ENCODE peak calls at places on chromosomes 3 and 15, in ten cellular contexts. One of them, this sample, is unnamed. For H3K4me1, the result is how much of the 10 kb centered on the place peaks cover.

GRCh38 chr3:12235691-12236090 is 53.2 kb upstream of the PPARG start:
- DNase-seq in neuronal stem cell: no peak
- DNase-seq in mesenchymal stem cell: peak
- DNase-seq in colonic mucosa: no peak
- DNase-seq in heart left ventricle: no peak
- DNase-seq in adrenal gland: no peak
- DNase-seq in mesendoderm: no peak
- DNase-seq in IMR-90: peak
- DNase-seq in spleen: no peak
- DNase-seq in psoas muscle: no peak
- DNase-seq in this sample: no peak

GRCh38 chr3:58034738-58035511 is 26.7 kb downstream of the FLNB start:
- DNase-seq in neuronal stem cell: no peak
- DNase-seq in mesenchymal stem cell: no peak
- DNase-seq in colonic mucosa: peak
- DNase-seq in heart left ventricle: no peak
- DNase-seq in adrenal gland: no peak
- DNase-seq in mesendoderm: peak
- DNase-seq in IMR-90: no peak
- DNase-seq in spleen: peak
- DNase-seq in psoas muscle: no peak
- DNase-seq in this sample: no peak

GRCh38 chr3:141402476-141403171 is 34.3 kb downstream of the ZBTB38 start:
- DNase-seq in neuronal stem cell: peak
- DNase-seq in mesenchymal stem cell: peak
- DNase-seq in colonic mucosa: peak
- DNase-seq in heart left ventricle: peak
- DNase-seq in adrenal gland: peak
- DNase-seq in mesendoderm: peak
- DNase-seq in IMR-90: peak
- DNase-seq in spleen: peak
- DNase-seq in psoas muscle: peak
- DNase-seq in this sample: no peak

GRCh38 chr15:39156636-39157255 is 424.1 kb upstream of the THBS1 start:
- DNase-seq in neuronal stem cell: no peak
- DNase-seq in mesenchymal stem cell: peak
- DNase-seq in colonic mucosa: no peak
- DNase-seq in heart left ventricle: peak
- DNase-seq in adrenal gland: peak
- DNase-seq in mesendoderm: no peak
- DNase-seq in IMR-90: no peak
- DNase-seq in spleen: no peak
- DNase-seq in psoas muscle: peak
- DNase-seq in this sample: no peak

GRCh38 chr15:22949074-22949547 is 31.1 kb downstream of the CYFIP1 start:
- DNase-seq in neuronal stem cell: peak
- DNase-seq in mesenchymal stem cell: peak
- DNase-seq in colonic mucosa: peak
- DNase-seq in heart left ventricle: peak
- DNase-seq in adrenal gland: peak
- DNase-seq in mesendoderm: peak
- DNase-seq in IMR-90: peak
- DNase-seq in spleen: peak
- DNase-seq in psoas muscle: peak
- DNase-seq in this sample: peak

GRCh38 chr15:57494575-57494974 is 97.1 kb upstream of the MYZAP start:
- DNase-seq in neuronal stem cell: no peak
- DNase-seq in mesenchymal stem cell: no peak
- DNase-seq in colonic mucosa: no peak
- DNase-seq in heart left ventricle: no peak
- DNase-seq in adrenal gland: no peak
- DNase-seq in mesendoderm: no peak
- DNase-seq in IMR-90: no peak
- DNase-seq in spleen: no peak
- DNase-seq in psoas muscle: no peak
- DNase-seq in this sample: no peak

GRCh38 chr3:151434151-151434890 is 26.5 kb downstream of the IGSF10 start:
- DNase-seq in neuronal stem cell: no peak
- DNase-seq in mesenchymal stem cell: peak
- DNase-seq in colonic mucosa: no peak
- DNase-seq in heart left ventricle: no peak
- DNase-seq in adrenal gland: no peak
- DNase-seq in mesendoderm: no peak
- DNase-seq in IMR-90: peak
- DNase-seq in spleen: no peak
- DNase-seq in psoas muscle: no peak
- DNase-seq in this sample: peak

GRCh38 chr15:26759991-26760390 is 12.9 kb downstream of the GABRB3 start:
- DNase-seq in neuronal stem cell: no peak
- DNase-seq in mesenchymal stem cell: no peak
- DNase-seq in colonic mucosa: no peak
- DNase-seq in heart left ventricle: no peak
- DNase-seq in adrenal gland: no peak
- DNase-seq in mesendoderm: no peak
- DNase-seq in IMR-90: no peak
- DNase-seq in spleen: no peak
- DNase-seq in psoas muscle: no peak
- DNase-seq in this sample: no peak

GRCh38 chr15:29596266-29596665 is 226.0 kb downstream of the TJP1 start:
- DNase-seq in neuronal stem cell: no peak
- DNase-seq in mesenchymal stem cell: peak
- DNase-seq in colonic mucosa: no peak
- DNase-seq in heart left ventricle: no peak
- DNase-seq in adrenal gland: no peak
- DNase-seq in mesendoderm: no peak
- DNase-seq in IMR-90: peak
- DNase-seq in spleen: no peak
- DNase-seq in psoas muscle: no peak
- DNase-seq in this sample: peak

GRCh38 chr3:54122046-54122801 is at the start of gene CACNA2D3:
- DNase-seq in neuronal stem cell: no peak
- DNase-seq in mesenchymal stem cell: no peak
- DNase-seq in colonic mucosa: peak
- DNase-seq in heart left ventricle: peak
- DNase-seq in adrenal gland: peak
- DNase-seq in mesendoderm: peak
- DNase-seq in IMR-90: no peak
- DNase-seq in spleen: no peak
- DNase-seq in psoas muscle: peak
- DNase-seq in this sample: no peak

GRCh38 chr15:52428297-52428696 is 100.4 kb downstream of the MYO5A start:
- DNase-seq in neuronal stem cell: no peak
- DNase-seq in mesenchymal stem cell: no peak
- DNase-seq in colonic mucosa: no peak
- DNase-seq in heart left ventricle: no peak
- DNase-seq in adrenal gland: no peak
- DNase-seq in mesendoderm: no peak
- DNase-seq in IMR-90: peak
- DNase-seq in spleen: no peak
- DNase-seq in psoas muscle: no peak
- DNase-seq in this sample: no peak

GRCh38 chr3:184563569-184563925 is 2.0 kb downstream of the EPHB3 start:
- DNase-seq in neuronal stem cell: no peak
- DNase-seq in mesenchymal stem cell: no peak
- DNase-seq in colonic mucosa: no peak
- DNase-seq in heart left ventricle: no peak
- DNase-seq in adrenal gland: no peak
- DNase-seq in mesendoderm: peak
- DNase-seq in IMR-90: no peak
- DNase-seq in spleen: no peak
- DNase-seq in psoas muscle: no peak
- DNase-seq in this sample: peak
- H3K4me1 ChIP-seq in neuronal stem cell: under half
- H3K4me1 ChIP-seq in mesenchymal stem cell: under half
- H3K4me1 ChIP-seq in colonic mucosa: under half
- H3K4me1 ChIP-seq in heart left ventricle: under half
- H3K4me1 ChIP-seq in adrenal gland: under half
- H3K4me1 ChIP-seq in mesendoderm: under half
- H3K4me1 ChIP-seq in IMR-90: under half
- H3K4me1 ChIP-seq in spleen: under half
- H3K4me1 ChIP-seq in psoas muscle: under half
- H3K4me1 ChIP-seq in this sample: under half

GRCh38 chr3:186361612-186362408 is at the start of gene DGKG:
- DNase-seq in neuronal stem cell: peak
- DNase-seq in mesenchymal stem cell: no peak
- DNase-seq in colonic mucosa: peak
- DNase-seq in heart left ventricle: peak
- DNase-seq in adrenal gland: peak
- DNase-seq in mesendoderm: no peak
- DNase-seq in IMR-90: no peak
- DNase-seq in spleen: peak
- DNase-seq in psoas muscle: peak
- DNase-seq in this sample: no peak
- H3K4me1 ChIP-seq in neuronal stem cell: under half
- H3K4me1 ChIP-seq in mesenchymal stem cell: under half
- H3K4me1 ChIP-seq in colonic mucosa: under half
- H3K4me1 ChIP-seq in heart left ventricle: under half
- H3K4me1 ChIP-seq in adrenal gland: under half
- H3K4me1 ChIP-seq in mesendoderm: under half
- H3K4me1 ChIP-seq in IMR-90: under half
- H3K4me1 ChIP-seq in spleen: half or more
- H3K4me1 ChIP-seq in psoas muscle: under half
- H3K4me1 ChIP-seq in this sample: under half

GRCh38 chr15:36399276-36399675 is 180.2 kb upstream of the CDIN1 start:
- DNase-seq in neuronal stem cell: no peak
- DNase-seq in mesenchymal stem cell: no peak
- DNase-seq in colonic mucosa: no peak
- DNase-seq in heart left ventricle: no peak
- DNase-seq in adrenal gland: no peak
- DNase-seq in mesendoderm: no peak
- DNase-seq in IMR-90: no peak
- DNase-seq in spleen: no peak
- DNase-seq in psoas muscle: no peak
- DNase-seq in this sample: no peak
- H3K4me1 ChIP-seq in neuronal stem cell: under half
- H3K4me1 ChIP-seq in mesenchymal stem cell: under half
- H3K4me1 ChIP-seq in colonic mucosa: under half
- H3K4me1 ChIP-seq in heart left ventricle: under half
- H3K4me1 ChIP-seq in adrenal gland: under half
- H3K4me1 ChIP-seq in mesendoderm: under half
- H3K4me1 ChIP-seq in IMR-90: under half
- H3K4me1 ChIP-seq in spleen: under half
- H3K4me1 ChIP-seq in psoas muscle: under half
- H3K4me1 ChIP-seq in this sample: under half

DNA sequence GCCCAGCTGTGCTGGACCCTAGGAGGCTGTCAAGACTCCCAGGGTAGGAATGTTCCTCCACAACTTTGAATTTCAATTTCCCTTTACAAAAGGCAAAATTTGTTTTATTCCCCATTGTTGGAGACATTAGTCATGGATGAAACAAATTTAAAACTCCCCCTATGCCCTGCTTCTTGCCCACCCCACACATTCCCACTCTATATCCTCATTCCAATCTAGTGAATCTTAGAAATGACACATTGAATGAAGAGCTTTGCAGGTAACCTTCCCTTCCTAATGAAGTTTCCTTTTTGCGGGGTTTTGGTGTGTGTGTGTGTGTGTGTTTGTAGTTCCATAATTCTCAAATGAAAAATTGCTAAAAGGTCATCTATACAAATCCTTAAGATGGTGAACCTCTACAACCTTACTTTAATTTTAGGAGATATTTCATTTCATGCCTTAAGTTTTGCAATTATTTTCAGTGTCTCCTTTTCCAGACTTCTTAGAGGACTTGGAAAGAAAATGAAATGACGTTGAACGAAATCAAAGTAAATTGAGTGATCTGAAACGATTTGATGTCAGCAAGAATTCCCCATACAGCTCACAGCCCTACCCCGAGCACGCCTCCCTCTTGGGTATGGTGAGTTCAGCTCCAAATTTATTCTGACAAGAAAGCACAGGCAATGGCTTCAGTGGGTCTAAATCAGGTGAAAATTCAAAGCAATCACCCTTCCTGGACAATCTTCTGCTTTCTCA is 72.4 kb downstream of the CCNL1 start:
- DNase-seq in neuronal stem cell: no peak
- DNase-seq in mesenchymal stem cell: no peak
- DNase-seq in colonic mucosa: no peak
- DNase-seq in heart left ventricle: no peak
- DNase-seq in adrenal gland: no peak
- DNase-seq in mesendoderm: no peak
- DNase-seq in IMR-90: no peak
- DNase-seq in spleen: no peak
- DNase-seq in psoas muscle: no peak
- DNase-seq in this sample: peak
- H3K4me1 ChIP-seq in neuronal stem cell: under half
- H3K4me1 ChIP-seq in mesenchymal stem cell: under half
- H3K4me1 ChIP-seq in colonic mucosa: under half
- H3K4me1 ChIP-seq in heart left ventricle: half or more
- H3K4me1 ChIP-seq in adrenal gland: under half
- H3K4me1 ChIP-seq in mesendoderm: under half
- H3K4me1 ChIP-seq in IMR-90: under half
- H3K4me1 ChIP-seq in spleen: half or more
- H3K4me1 ChIP-seq in psoas muscle: under half
- H3K4me1 ChIP-seq in this sample: under half

GRCh38 chr15:68634531-68634930 is 55.7 kb downstream of the CORO2B start:
- DNase-seq in neuronal stem cell: no peak
- DNase-seq in mesenchymal stem cell: no peak
- DNase-seq in colonic mucosa: no peak
- DNase-seq in heart left ventricle: no peak
- DNase-seq in adrenal gland: no peak
- DNase-seq in mesendoderm: no peak
- DNase-seq in IMR-90: no peak
- DNase-seq in spleen: peak
- DNase-seq in psoas muscle: no peak
- DNase-seq in this sample: no peak

GRCh38 chr15:68634122-68634482 is 55.3 kb downstream of the CORO2B start:
- DNase-seq in neuronal stem cell: no peak
- DNase-seq in mesenchymal stem cell: no peak
- DNase-seq in colonic mucosa: no peak
- DNase-seq in heart left ventricle: no peak
- DNase-seq in adrenal gland: no peak
- DNase-seq in mesendoderm: no peak
- DNase-seq in IMR-90: no peak
- DNase-seq in spleen: no peak
- DNase-seq in psoas muscle: no peak
- DNase-seq in this sample: no peak

GRCh38 chr15:68635142-68635541 is 56.3 kb downstream of the CORO2B start:
- DNase-seq in neuronal stem cell: no peak
- DNase-seq in mesenchymal stem cell: no peak
- DNase-seq in colonic mucosa: no peak
- DNase-seq in heart left ventricle: peak
- DNase-seq in adrenal gland: no peak
- DNase-seq in mesendoderm: no peak
- DNase-seq in IMR-90: no peak
- DNase-seq in spleen: peak
- DNase-seq in psoas muscle: no peak
- DNase-seq in this sample: no peak

GRCh38 chr15:68637755-68638405 is 59.1 kb downstream of the CORO2B start:
- DNase-seq in neuronal stem cell: no peak
- DNase-seq in mesenchymal stem cell: peak
- DNase-seq in colonic mucosa: peak
- DNase-seq in heart left ventricle: peak
- DNase-seq in adrenal gland: peak
- DNase-seq in mesendoderm: no peak
- DNase-seq in IMR-90: peak
- DNase-seq in spleen: peak
- DNase-seq in psoas muscle: peak
- DNase-seq in this sample: no peak

DNA sequence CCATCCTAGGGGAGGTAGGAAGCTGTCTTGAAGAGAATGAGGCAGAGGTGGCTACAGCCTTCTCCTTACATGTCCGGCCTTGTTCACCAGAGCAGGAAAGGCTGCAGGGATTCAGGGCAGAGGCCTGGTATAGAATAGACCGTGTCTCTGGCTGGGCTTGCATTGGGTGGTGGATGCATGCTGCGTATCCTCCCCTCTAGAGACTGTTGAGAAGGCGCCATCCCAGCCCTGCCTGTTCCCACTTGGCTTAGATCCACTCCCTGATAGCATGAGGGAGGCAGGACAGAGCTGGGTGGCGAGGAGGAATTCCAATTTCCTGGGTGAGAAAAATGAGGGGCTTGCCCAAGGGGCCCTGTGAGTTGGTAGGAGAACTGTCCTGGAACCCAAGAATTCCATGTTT is 57.5 kb downstream of the CORO2B start:
- DNase-seq in neuronal stem cell: no peak
- DNase-seq in mesenchymal stem cell: no peak
- DNase-seq in colonic mucosa: no peak
- DNase-seq in heart left ventricle: no peak
- DNase-seq in adrenal gland: no peak
- DNase-seq in mesendoderm: no peak
- DNase-seq in IMR-90: no peak
- DNase-seq in spleen: peak
- DNase-seq in psoas muscle: no peak
- DNase-seq in this sample: no peak
- H3K4me1 ChIP-seq in neuronal stem cell: under half
- H3K4me1 ChIP-seq in mesenchymal stem cell: under half
- H3K4me1 ChIP-seq in colonic mucosa: under half
- H3K4me1 ChIP-seq in heart left ventricle: half or more
- H3K4me1 ChIP-seq in adrenal gland: under half
- H3K4me1 ChIP-seq in mesendoderm: under half
- H3K4me1 ChIP-seq in IMR-90: under half
- H3K4me1 ChIP-seq in spleen: half or more
- H3K4me1 ChIP-seq in psoas muscle: under half
- H3K4me1 ChIP-seq in this sample: under half